ENCODE peak calls at places on chromosomes 3 and 15, in ten cellular contexts. F, X, C, Z, J, G, O, Y, U and S are unnamed samples.
A peak's percentile ranks its signal among the peaks of the same experiment; 100 is the strongest.

GRCh38 chr15:72492733-72493132 is 18.6 kb downstream of the ARIH1 start:
- DNase-seq in F (no peak), X (no peak), C (peak; percentile 32), Z (no peak), J (no peak), G (no peak), O (peak; percentile 16), Y (no peak), U (peak; percentile 30), S (no peak)

GRCh38 chr15:85311647-85312046 is 68.8 kb upstream of the AKAP13 start:
- DNase-seq in F (no peak), X (no peak), C (no peak), Z (no peak), J (no peak), G (no peak), O (no peak), Y (no peak), U (no peak), S (no peak)

GRCh38 chr3:161851941-161852566 is 355.4 kb downstream of the OTOL1 start:
- DNase-seq in F (no peak), X (peak; percentile 62), C (peak; percentile 65), Z (peak; percentile 22), J (peak; percentile 58), G (peak; percentile 28), O (peak; percentile 68), Y (peak; percentile 54), U (peak; percentile 73), S (peak; percentile 73)

GRCh38 chr3:908839-909238 is 184.0 kb upstream of the CNTN6 start:
- DNase-seq in F (no peak), X (no peak), C (no peak), Z (peak; percentile 10), J (no peak), G (no peak), O (peak; percentile 4), Y (no peak), U (no peak), S (no peak)

GRCh38 chr3:135352213-135352612 is 557.2 kb downstream of the EPHB1 start:
- DNase-seq in F (no peak), X (no peak), C (no peak), Z (no peak), J (no peak), G (no peak), O (no peak), Y (no peak), U (no peak), S (no peak)

GRCh38 chr15:52021128-52021671 is 2.2 kb downstream of the MAPK6 start:
- DNase-seq in F (no peak), X (peak; percentile 65), C (peak; percentile 95), Z (peak; percentile 57), J (peak; percentile 92), G (peak; percentile 89), O (peak; percentile 92), Y (no peak), U (peak; percentile 91), S (peak; percentile 78)

GRCh38 chr3:129522953-129523352 is 5.5 kb upstream of the RHO start:
- DNase-seq in F (no peak), X (no peak), C (no peak), Z (no peak), J (no peak), G (no peak), O (no peak), Y (no peak), U (no peak), S (no peak)

GRCh38 chr15:90871097-90871715 is 2.8 kb downstream of the FURIN start:
- DNase-seq in F (no peak), X (peak; percentile 82), C (peak; percentile 68), Z (no peak), J (peak; percentile 12), G (peak; percentile 44), O (no peak), Y (no peak), U (peak; percentile 41), S (peak; percentile 48)

GRCh38 chr3:97821810-97822775 is at the start of gene CRYBG3:
- DNase-seq in F (peak; percentile 63), X (peak; percentile 92), C (peak; percentile 95), Z (peak; percentile 77), J (peak; percentile 73), G (peak; percentile 88), O (peak; percentile 81), Y (peak; percentile 90), U (peak; percentile 78), S (peak; percentile 89)

GRCh38 chr15:46786886-46787285 is 930.4 kb upstream of the SEMA6D start:
- DNase-seq in F (no peak), X (no peak), C (peak; percentile 3), Z (no peak), J (no peak), G (no peak), O (no peak), Y (no peak), U (no peak), S (no peak)

GRCh38 chr3:89440351-89440750 is 332.9 kb downstream of the EPHA3 start:
- DNase-seq in F (no peak), X (no peak), C (no peak), Z (no peak), J (no peak), G (no peak), O (no peak), Y (no peak), U (no peak), S (no peak)

GRCh38 chr3:175247629-175248028 is 388.5 kb downstream of the NAALADL2 start:
- DNase-seq in F (no peak), X (no peak), C (no peak), Z (no peak), J (no peak), G (no peak), O (no peak), Y (no peak), U (no peak), S (no peak)

GRCh38 chr3:167941234-167941995 is 154.3 kb downstream of the GOLIM4 start:
- DNase-seq in F (no peak), X (no peak), C (peak; percentile 63), Z (no peak), J (peak; percentile 59), G (no peak), O (peak; percentile 94), Y (no peak), U (peak; percentile 76), S (peak; percentile 95)

GRCh38 chr3:135762188-135762853 is 203.2 kb upstream of the PPP2R3A start:
- DNase-seq in F (no peak), X (no peak), C (no peak), Z (no peak), J (no peak), G (no peak), O (no peak), Y (no peak), U (no peak), S (no peak)

GRCh38 chr15:42796955-42797779 is 60.2 kb upstream of the CDAN1 start:
- DNase-seq in F (no peak), X (no peak), C (peak; percentile 33), Z (no peak), J (peak; percentile 4), G (peak; percentile 13), O (peak; percentile 31), Y (no peak), U (peak; percentile 10), S (no peak)

GRCh38 chr3:100274361-100274760 is 13.6 kb downstream of the TBC1D23 start:
- DNase-seq in F (no peak), X (no peak), C (no peak), Z (no peak), J (no peak), G (no peak), O (no peak), Y (no peak), U (no peak), S (no peak)

GRCh38 chr3:141368925-141369794 is 856 bp downstream of the ZBTB38 start:
- DNase-seq in F (no peak), X (no peak), C (peak; percentile 45), Z (no peak), J (peak; percentile 79), G (no peak), O (peak; percentile 89), Y (no peak), U (peak; percentile 78), S (no peak)